ENCODE peak calls at places on chromosomes 16 and 17, in six cellular contexts. P, O, D, K, Z and I are unnamed samples.

GRCh38 chr17:34637548-34638525 is 58.5 kb downstream of the TMEM132E start:
- DNase-seq in O (peak), D (peak), K (peak), P (peak), Z (peak), I (peak)

GRCh38 chr16:50102046-50102756 is 36.4 kb downstream of the HEATR3 start:
- DNase-seq in O (peak), Z (no peak), K (no peak), D (peak), P (peak), I (peak)

GRCh38 chr17:7186241-7186640 is 7.1 kb upstream of the ASGR1 start:
- DNase-seq in Z (no peak), P (no peak), D (no peak), O (no peak), K (no peak), I (no peak)

GRCh38 chr17:80916246-80916645 is 75.4 kb upstream of the CHMP6 start:
- DNase-seq in D (no peak), P (no peak), O (no peak), K (no peak), Z (no peak), I (no peak)

GRCh38 chr17:58322581-58323419 is 5.8 kb downstream of the TSPOAP1 start:
- DNase-seq in Z (no peak), O (no peak), K (no peak), D (no peak), P (no peak), I (no peak)

GRCh38 chr16:65285128-65286120 is 163.6 kb upstream of the CDH11 start:
- DNase-seq in P (peak), O (peak), K (no peak), Z (no peak), D (no peak), I (peak)

GRCh38 chr16:15949210-15950166 is at the start of gene ABCC1:
- DNase-seq in K (peak), D (no peak), Z (no peak), O (no peak), P (no peak), I (peak)

GRCh38 chr16:58615280-58615679 is 14.3 kb downstream of the CNOT1 start:
- DNase-seq in K (no peak), Z (no peak), P (peak), O (peak), D (no peak), I (peak)

GRCh38 chr16:15979801-15980200 is 30.4 kb downstream of the ABCC1 start:
- DNase-seq in D (no peak), O (no peak), P (no peak), Z (no peak), K (no peak), I (no peak)

GRCh38 chr16:57108432-57108831 is 16.0 kb downstream of the CPNE2 start:
- DNase-seq in K (no peak), O (no peak), D (no peak), P (no peak), Z (no peak), I (no peak)

GRCh38 chr16:74573622-74574021 is 33.3 kb downstream of the GLG1 start:
- DNase-seq in D (no peak), O (no peak), Z (no peak), P (no peak), K (no peak), I (no peak)

GRCh38 chr16:83967838-83968482 is at the start of gene NECAB2:
- DNase-seq in O (peak), K (peak), P (no peak), D (no peak), Z (no peak), I (peak)

GRCh38 chr17:11388061-11388460 is 147.0 kb downstream of the SHISA6 start:
- DNase-seq in D (no peak), P (no peak), O (no peak), Z (no peak), K (no peak), I (no peak)

GRCh38 chr16:60945225-60945624 is 1091.0 kb downstream of the CDH8 start:
- DNase-seq in Z (no peak), O (no peak), D (no peak), K (no peak), P (no peak), I (peak)

GRCh38 chr17:17523001-17523713 is 27.0 kb upstream of the RASD1 start:
- DNase-seq in P (peak), K (no peak), O (no peak), Z (no peak), D (no peak), I (no peak)

GRCh38 chr16:13863075-13863765 is 56.7 kb upstream of the ERCC4 start:
- DNase-seq in Z (no peak), K (no peak), O (no peak), D (no peak), P (no peak), I (no peak)

GRCh38 chr17:75876190-75876937 is 2.0 kb downstream of the TRIM47 start:
- DNase-seq in Z (peak), D (peak), O (no peak), P (no peak), K (no peak), I (no peak)

GRCh38 chr17:19447085-19447583 is 36.1 kb downstream of the RNF112 start:
- DNase-seq in O (peak), P (peak), Z (peak), D (no peak), K (peak), I (peak)